ENCODE peak calls at places on chromosomes 1 and 21, in five cellular contexts. P is fibroblast of lung, V is HCT116, U is endothelial cell of umbilical vein, X is SK-N-SH. K is an unnamed sample.

GRCh38 chr1:208127791-208128408 is 116.3 kb downstream of the PLXNA2 start:
- DNase-seq in P (no peak), V (no peak), U (no peak), X (no peak), K (peak; percentile 79)

GRCh38 chr1:38018864-38019343 is 6.4 kb downstream of the UTP11 start:
- DNase-seq in P (peak; percentile 75), V (no peak), U (peak; percentile 28), X (no peak), K (no peak)

GRCh38 chr1:242774256-242774655 is 249.8 kb upstream of the PLD5 start:
- DNase-seq in P (no peak), V (no peak), U (no peak), X (no peak), K (no peak)

GRCh38 chr1:22545126-22545525 is 18.2 kb upstream of the EPHA8 start:
- DNase-seq in P (no peak), V (no peak), U (no peak), X (no peak), K (no peak)

GRCh38 chr1:64087768-64088167 is 115.7 kb upstream of the UBE2U start:
- DNase-seq in P (peak; percentile 92), V (no peak), U (no peak), X (no peak), K (no peak)

GRCh38 chr1:109636201-109636952 is 16.7 kb downstream of the AMPD2 start:
- DNase-seq in P (peak; percentile 47), V (no peak), U (no peak), X (no peak), K (peak; percentile 80)

GRCh38 chr1:208179303-208179702 is 64.9 kb downstream of the PLXNA2 start:
- DNase-seq in P (peak; percentile 18), V (no peak), U (no peak), X (peak; percentile 67), K (peak; percentile 51)

GRCh38 chr1:36769886-36770830 is 264.2 kb downstream of the GRIK3 start:
- DNase-seq in P (no peak), V (no peak), U (no peak), X (no peak), K (peak; percentile 81)

GRCh38 chr1:154999651-155000474 is 2.7 kb upstream of the ZBTB7B start:
- DNase-seq in P (no peak), V (no peak), U (peak; percentile 31), X (peak; percentile 64), K (peak; percentile 86)

GRCh38 chr1:46522184-46522968 is 29.1 kb downstream of the KNCN start:
- DNase-seq in P (peak; percentile 71), V (no peak), U (no peak), X (no peak), K (peak; percentile 53)

GRCh38 chr1:6691507-6691906 is 10.1 kb downstream of the DNAJC11 start:
- DNase-seq in P (no peak), V (no peak), U (no peak), X (no peak), K (no peak)

GRCh38 chr1:174072546-174072945 is 50.4 kb upstream of the RC3H1 start:
- DNase-seq in P (peak; percentile 18), V (no peak), U (no peak), X (no peak), K (no peak)

GRCh38 chr21:14308234-14308633 is 74.7 kb downstream of the HSPA13 start:
- DNase-seq in P (no peak), V (no peak), U (no peak), X (no peak), K (no peak)

GRCh38 chr1:245718123-245718522 is 563.3 kb downstream of the KIF26B start:
- DNase-seq in P (no peak), V (no peak), U (no peak), X (no peak), K (no peak)

GRCh38 chr1:108858541-108858940 is 1.6 kb upstream of the AKNAD1 start:
- DNase-seq in P (peak; percentile 12), V (no peak), U (no peak), X (no peak), K (no peak)

GRCh38 chr1:7644906-7645750 is 126.0 kb upstream of the VAMP3 start:
- DNase-seq in P (no peak), V (no peak), U (peak; percentile 45), X (peak; percentile 67), K (no peak)

GRCh38 chr1:58652351-58653184 is 47.3 kb downstream of the MYSM1 start:
- DNase-seq in P (peak; percentile 89), V (peak; percentile 48), U (peak; percentile 89), X (peak; percentile 57), K (peak; percentile 68)

GRCh38 chr1:203038891-203039608 is 12.8 kb downstream of the PPFIA4 start:
- DNase-seq in P (peak; percentile 67), V (no peak), U (peak; percentile 57), X (peak; percentile 84), K (peak; percentile 93)

GRCh38 chr1:5200006-5200405 is 545.6 kb downstream of the AJAP1 start:
- DNase-seq in P (no peak), V (no peak), U (no peak), X (no peak), K (no peak)

GRCh38 chr1:218459878-218460277 is 114.7 kb downstream of the TGFB2 start:
- DNase-seq in P (peak; percentile 84), V (peak; percentile 59), U (peak; percentile 82), X (peak; percentile 14), K (peak; percentile 80)
- H3K9ac ChIP-seq in P (no peak overlapping the region), V (peak overlapping the region; percentile 16), U (peak overlapping the region; percentile 70), X (peak overlapping the region; percentile 67), K (no peak overlapping the region)

DNA sequence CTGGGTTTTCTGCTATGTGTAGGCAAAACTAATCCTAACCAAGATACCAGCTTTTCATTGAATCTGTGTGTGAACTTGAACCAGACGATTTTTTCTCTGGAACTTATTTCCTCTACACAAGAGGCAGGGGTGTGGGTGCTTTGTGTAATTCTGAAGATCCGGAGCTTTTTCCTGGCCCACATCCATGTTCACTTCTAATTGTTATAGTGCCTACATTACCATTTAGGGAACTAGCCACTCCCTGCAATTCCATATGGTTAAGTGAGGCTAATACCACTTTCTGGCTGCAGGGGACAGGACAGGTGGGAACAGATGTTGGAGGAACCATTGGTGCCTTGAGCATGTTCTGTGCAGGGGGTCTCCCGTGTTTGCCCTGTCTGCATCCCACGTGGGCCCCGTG is 83.4 kb upstream of the FMN2 start:
- DNase-seq in P (no peak), V (no peak), U (no peak), X (no peak), K (no peak)
- H3K4me3 ChIP-seq in P (no peak overlapping the region), V (no peak overlapping the region), U (no peak overlapping the region), X (no peak overlapping the region), K (no peak overlapping the region)

GRCh38 chr1:39210649-39211048 is 6.2 kb downstream of the MACF1 start:
- DNase-seq in P (no peak), V (no peak), U (no peak), X (no peak), K (no peak)
- H3K27ac ChIP-seq in P (no peak overlapping the region), V (no peak overlapping the region), U (no peak overlapping the region), X (no peak overlapping the region), K (no peak overlapping the region)

GRCh38 chr21:43334214-43334958 is 92.5 kb downstream of the SIK1 start:
- DNase-seq in P (no peak), V (no peak), U (no peak), X (no peak), K (no peak)
- H3K9ac ChIP-seq in P (peak overlapping the region; percentile 70), V (no peak overlapping the region), U (no peak overlapping the region), X (no peak overlapping the region), K (no peak overlapping the region)

GRCh38 chr1:145960468-145961108 is 2.8 kb upstream of the LIX1L start:
- DNase-seq in P (peak; percentile 57), V (no peak), U (peak; percentile 72), X (peak; percentile 90), K (peak; percentile 94)

GRCh38 chr1:145957443-145958319 is at the start of gene LIX1L:
- DNase-seq in P (peak; percentile 97), V (peak; percentile 90), U (peak; percentile 97), X (peak; percentile 95), K (peak; percentile 98)

GRCh38 chr1:145958734-145959133 is 917 bp upstream of the LIX1L start:
- DNase-seq in P (no peak), V (no peak), U (no peak), X (no peak), K (no peak)

GRCh38 chr1:145959957-145960467 is 2.2 kb upstream of the LIX1L start:
- DNase-seq in P (no peak), V (no peak), U (no peak), X (no peak), K (no peak)

DNA sequence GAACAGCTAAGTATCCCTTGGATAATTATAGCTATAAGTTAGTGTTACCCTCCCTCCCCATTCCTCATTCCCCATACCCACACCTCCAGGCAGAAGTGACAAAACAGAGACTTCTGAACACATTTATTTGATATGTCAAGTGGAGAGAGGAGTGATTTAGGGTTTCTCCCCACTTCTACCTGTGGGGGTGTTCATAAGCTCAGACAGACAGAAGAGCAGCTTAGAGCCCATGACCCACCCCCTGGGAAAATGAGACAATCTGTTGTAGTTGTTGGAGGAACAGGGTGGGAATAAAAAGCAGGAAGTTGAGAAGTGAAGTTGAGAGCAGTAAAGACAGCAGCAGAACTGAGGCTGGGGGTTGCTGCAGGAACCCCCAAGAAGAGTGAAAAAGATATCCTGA is 1.5 kb upstream of the LIX1L start:
- DNase-seq in P (no peak), V (no peak), U (no peak), X (no peak), K (no peak)
- H3K4me3 ChIP-seq in P (no peak overlapping the region), V (no peak overlapping the region), U (no peak overlapping the region), X (no peak overlapping the region), K (no peak overlapping the region)

GRCh38 chr21:41503331-41503730 is 4.6 kb downstream of the TMPRSS2 start:
- DNase-seq in P (no peak), V (no peak), U (no peak), X (no peak), K (no peak)
- H3K27ac ChIP-seq in P (no peak overlapping the region), V (no peak overlapping the region), U (no peak overlapping the region), X (no peak overlapping the region), K (no peak overlapping the region)

GRCh38 chr21:45429221-45430164 is 24.5 kb downstream of the COL18A1 start:
- DNase-seq in P (no peak), V (no peak), U (no peak), X (no peak), K (peak; percentile 53)

GRCh38 chr21:45428534-45428933 is 23.6 kb downstream of the COL18A1 start:
- DNase-seq in P (no peak), V (no peak), U (no peak), X (no peak), K (no peak)

GRCh38 chr21:45424854-45425795 is 20.2 kb downstream of the COL18A1 start:
- DNase-seq in P (no peak), V (no peak), U (no peak), X (no peak), K (no peak)

GRCh38 chr21:45430521-45431501 is 25.8 kb downstream of the COL18A1 start:
- DNase-seq in P (peak; percentile 50), V (no peak), U (no peak), X (no peak), K (peak; percentile 93)

GRCh38 chr21:45427331-45428271 is 22.6 kb downstream of the COL18A1 start:
- DNase-seq in P (peak; percentile 97), V (peak; percentile 67), U (peak; percentile 81), X (no peak), K (peak; percentile 96)
- H3K9ac ChIP-seq in P (peak overlapping the region; percentile 10), V (peak overlapping the region; percentile 57), U (peak overlapping the region; percentile 26), X (peak overlapping the region; percentile 23), K (no peak overlapping the region)

DNA sequence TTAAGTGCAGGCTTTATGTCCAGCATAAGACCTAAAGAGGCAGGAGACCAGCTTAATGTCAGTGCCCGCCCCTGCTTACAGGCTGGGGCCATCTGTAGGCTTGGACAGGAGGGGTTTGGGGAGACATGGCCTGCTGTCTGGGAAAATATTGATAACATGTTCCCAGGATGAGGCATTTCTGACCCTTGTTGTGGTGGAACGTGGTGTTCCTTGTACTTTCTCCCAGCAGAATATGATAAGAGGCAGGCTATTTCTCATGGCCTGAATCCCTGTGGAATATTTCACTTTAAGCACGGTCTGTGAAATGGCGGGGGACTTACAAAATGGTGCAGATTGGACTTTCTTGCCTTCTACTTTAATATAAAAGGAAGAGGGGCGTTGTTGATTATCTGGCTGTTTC is 41.9 kb upstream of the PLA2G5 start:
- DNase-seq in P (no peak), V (no peak), U (no peak), X (no peak), K (no peak)
- H3K4me3 ChIP-seq in P (no peak overlapping the region), V (no peak overlapping the region), U (no peak overlapping the region), X (no peak overlapping the region), K (no peak overlapping the region)

K was measured in endodermal cell.